ENCODE peak calls at places on chromosomes 16 and 17, in four cellular contexts. T, L, W and A are unnamed samples.
A peak's percentile ranks its signal among the peaks of the same experiment; 100 is the strongest.

GRCh38 chr17:77456951-77457548 is 316.3 kb downstream of the SEC14L1 start:
- DNase-seq in T (no peak), L (no peak), W (no peak), A (no peak)

GRCh38 chr16:3638916-3639644 is 15.4 kb upstream of the DNASE1 start:
- DNase-seq in T (no peak), L (no peak), W (no peak), A (no peak)

GRCh38 chr16:67000384-67001158 is 12.2 kb downstream of the CES4A start:
- DNase-seq in T (no peak), L (peak; percentile 60), W (peak; percentile 22), A (no peak)

GRCh38 chr16:69699915-69700314 is 26.4 kb downstream of the NQO1 start:
- DNase-seq in T (no peak), L (no peak), W (no peak), A (no peak)

GRCh38 chr17:45787044-45787443 is 2.9 kb downstream of the CRHR1 start:
- DNase-seq in T (no peak), L (no peak), W (no peak), A (no peak)

GRCh38 chr16:26396511-26397235 is 670.1 kb upstream of the C16orf82 start:
- DNase-seq in T (no peak), L (no peak), W (no peak), A (no peak)

GRCh38 chr17:37519241-37519985 is 29.7 kb downstream of the DUSP14 start:
- DNase-seq in T (no peak), L (no peak), W (no peak), A (peak; percentile 24)

GRCh38 chr17:37828313-37829124 is 83.7 kb upstream of the HNF1B start:
- DNase-seq in T (no peak), L (no peak), W (no peak), A (no peak)

GRCh38 chr16:82995927-82996441 is 369.2 kb downstream of the CDH13 start:
- DNase-seq in T (peak; percentile 32), L (peak; percentile 63), W (peak; percentile 33), A (peak; percentile 83)

GRCh38 chr17:13864551-13864950 is 204.8 kb upstream of the COX10 start:
- DNase-seq in T (no peak), L (no peak), W (no peak), A (peak; percentile 31)

GRCh38 chr17:57507828-57508227 is 237.3 kb downstream of the CCDC182 start:
- DNase-seq in T (no peak), L (no peak), W (no peak), A (no peak)

GRCh38 chr17:32253117-32253611 is 12.5 kb upstream of the RHBDL3 start:
- DNase-seq in T (no peak), L (peak; percentile 89), W (peak; percentile 77), A (peak; percentile 75)

GRCh38 chr16:17567455-17567854 is 96.7 kb upstream of the XYLT1 start:
- DNase-seq in T (no peak), L (no peak), W (no peak), A (no peak)

GRCh38 chr17:48604770-48605329 is at the start of gene HOXB6:
- DNase-seq in T (no peak), L (peak; percentile 93), W (no peak), A (no peak)

GRCh38 chr16:2500937-2501750 is 12.6 kb upstream of the ATP6V0C start:
- DNase-seq in T (peak; percentile 60), L (peak; percentile 89), W (peak; percentile 85), A (peak; percentile 79)

GRCh38 chr17:16190703-16191360 is 24.5 kb downstream of the NCOR1 start:
- DNase-seq in T (no peak), L (no peak), W (no peak), A (no peak)

GRCh38 chr17:40122466-40122943 is 734 bp downstream of the MSL1 start:
- DNase-seq in T (no peak), L (peak; percentile 58), W (peak; percentile 52), A (no peak)

GRCh38 chr16:6482861-6483530 is 849.6 kb upstream of the RBFOX1 start:
- DNase-seq in T (no peak), L (peak; percentile 7), W (no peak), A (no peak)

GRCh38 chr17:59431606-59432005 is 100.2 kb downstream of the YPEL2 start:
- DNase-seq in T (no peak), L (no peak), W (no peak), A (peak; percentile 53)

GRCh38 chr17:36869856-36870617 is 67.2 kb upstream of the LHX1 start:
- DNase-seq in T (no peak), L (no peak), W (no peak), A (peak; percentile 18)

GRCh38 chr17:40071720-40072480 is 9.1 kb downstream of the THRA start:
- DNase-seq in T (no peak), L (peak; percentile 85), W (peak; percentile 67), A (peak; percentile 44)

GRCh38 chr17:37558299-37558698 is 50.9 kb downstream of the SYNRG start:
- DNase-seq in T (no peak), L (no peak), W (no peak), A (no peak)

GRCh38 chr16:11181242-11181888 is 74.6 kb downstream of the SOCS1 start:
- DNase-seq in T (no peak), L (no peak), W (no peak), A (no peak)

GRCh38 chr17:74961657-74962360 is 10.8 kb downstream of the HID1 start:
- DNase-seq in T (peak; percentile 61), L (peak; percentile 95), W (peak; percentile 90), A (peak; percentile 90)

GRCh38 chr17:74963656-74964055 is 8.9 kb downstream of the HID1 start:
- DNase-seq in T (no peak), L (no peak), W (no peak), A (no peak)

GRCh38 chr17:74964246-74964761 is 8.3 kb downstream of the HID1 start:
- DNase-seq in T (no peak), L (no peak), W (no peak), A (no peak)

GRCh38 chr17:74960739-74961342 is 11.7 kb downstream of the HID1 start:
- DNase-seq in T (peak; percentile 6), L (peak; percentile 81), W (no peak), A (peak; percentile 14)

DNA sequence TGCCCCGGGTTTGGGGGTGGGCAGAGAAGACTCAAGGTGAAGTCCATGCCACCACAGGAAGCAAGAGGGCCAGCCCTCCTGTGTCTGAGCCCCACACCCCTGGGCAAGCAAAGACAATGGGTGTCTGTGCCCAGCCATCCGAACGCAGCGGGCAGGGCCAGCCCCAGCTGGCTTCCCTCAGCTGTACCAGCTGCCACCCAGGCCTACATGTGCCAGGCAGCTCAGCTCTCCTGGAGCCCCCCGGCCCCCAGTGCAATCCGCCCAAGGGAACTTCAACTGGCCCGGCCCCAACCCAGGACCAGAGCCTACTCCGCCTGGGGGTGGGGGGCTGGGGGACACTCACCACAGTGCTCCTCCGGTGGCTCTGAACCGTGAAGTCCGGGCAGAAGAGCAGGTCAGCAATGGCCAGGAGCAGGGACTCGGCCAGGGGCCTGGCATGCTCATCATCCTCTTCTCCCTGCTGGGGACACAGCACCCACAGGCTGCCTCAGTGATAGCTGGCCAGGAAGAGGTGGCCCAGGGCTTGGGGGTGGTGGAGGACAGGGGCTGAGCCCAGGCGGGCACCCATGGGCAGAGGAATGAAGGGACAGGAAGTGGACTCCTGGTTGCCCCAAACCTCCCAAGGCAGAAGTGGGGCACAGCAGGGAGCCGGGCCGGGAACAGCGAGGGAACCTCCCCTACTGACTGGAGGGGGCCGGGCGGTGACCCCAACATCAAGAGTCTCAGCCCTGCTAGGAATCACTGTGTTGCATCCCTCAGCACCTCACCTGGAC is 9.8 kb downstream of the HID1 start:
- DNase-seq in T (no peak), L (no peak), W (no peak), A (no peak)
- TF ChIP-seq CTCF in T (no peak), L (no peak), W (no peak), A (no peak)

GRCh38 chr16:68088130-68088972 is 3.2 kb downstream of the NFATC3 start:
- DNase-seq in T (no peak), L (no peak), W (no peak), A (no peak)

GRCh38 chr16:68089067-68089466 is 3.9 kb downstream of the NFATC3 start:
- DNase-seq in T (no peak), L (no peak), W (no peak), A (no peak)

GRCh38 chr16:68086336-68086821 is 1.2 kb downstream of the NFATC3 start:
- DNase-seq in T (no peak), L (no peak), W (no peak), A (peak; percentile 48)

GRCh38 chr16:68086860-68087268 is 1.7 kb downstream of the NFATC3 start:
- DNase-seq in T (no peak), L (no peak), W (no peak), A (peak; percentile 34)

DNA sequence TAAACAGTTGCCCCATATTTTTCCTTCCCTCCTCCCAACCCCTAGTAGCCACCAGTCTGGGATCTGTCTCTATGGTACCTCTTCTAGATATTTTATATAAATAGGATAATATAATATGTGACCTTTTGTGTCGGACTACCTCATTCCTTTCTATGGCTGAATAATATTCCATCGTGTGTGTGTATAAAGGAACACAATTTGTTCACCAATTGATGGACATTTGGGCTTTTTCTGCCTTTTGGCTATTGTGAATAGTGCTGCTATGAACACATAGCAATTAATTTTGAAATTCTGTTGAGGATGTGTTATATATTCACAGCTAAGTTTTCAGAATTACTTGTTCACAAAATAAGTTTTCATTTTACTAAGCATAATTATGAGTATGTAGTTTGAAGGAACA is 2.5 kb downstream of the NFATC3 start:
- DNase-seq in T (no peak), L (no peak), W (no peak), A (no peak)
- H3K4me3 ChIP-seq in T (no peak overlapping the region), L (no peak overlapping the region), W (peak overlapping the region; percentile 92), A (peak overlapping the region; percentile 11)

GRCh38 chr17:44077595-44077909 is 7.0 kb downstream of the G6PC3 start:
- DNase-seq in T (no peak), L (no peak), W (no peak), A (no peak)

GRCh38 chr17:44076716-44077594 is 6.4 kb downstream of the G6PC3 start:
- DNase-seq in T (no peak), L (no peak), W (no peak), A (no peak)

GRCh38 chr17:44075598-44076293 is 5.2 kb downstream of the G6PC3 start:
- DNase-seq in T (no peak), L (no peak), W (no peak), A (no peak)

GRCh38 chr17:44074231-44074910 is 3.8 kb downstream of the G6PC3 start:
- DNase-seq in T (no peak), L (no peak), W (no peak), A (no peak)

DNA sequence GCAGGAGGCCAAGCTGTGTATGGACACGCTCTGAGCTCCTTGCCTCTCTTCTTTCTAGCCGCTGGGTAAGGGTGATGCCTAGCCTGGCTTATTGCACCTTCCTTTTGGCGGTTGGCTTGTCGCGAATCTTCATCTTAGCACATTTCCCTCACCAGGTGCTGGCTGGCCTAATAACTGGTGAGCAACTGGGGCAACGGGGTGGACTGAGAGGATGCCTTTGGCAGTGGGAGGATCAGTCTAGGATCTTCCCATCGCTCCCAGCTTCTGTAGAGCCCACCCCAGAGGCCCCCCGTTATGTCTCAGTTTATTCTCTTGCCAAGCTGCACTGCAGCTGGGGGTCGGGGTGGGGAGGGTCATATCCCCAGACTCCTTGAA is 4.4 kb downstream of the G6PC3 start:
- DNase-seq in T (no peak), L (no peak), W (no peak), A (no peak)
- TF ChIP-seq CTCF in T (no peak), L (no peak), W (no peak), A (no peak)

GRCh38 chr16:56559109-56559508 is 5.8 kb upstream of the MT4 start:
- DNase-seq in T (no peak), L (no peak), W (no peak), A (no peak)

GRCh38 chr16:56558024-56558747 is 6.7 kb upstream of the MT4 start:
- DNase-seq in T (peak; percentile 8), L (no peak), W (no peak), A (peak; percentile 44)

GRCh38 chr16:56565023-56565477 is at the start of gene MT4:
- DNase-seq in T (no peak), L (no peak), W (no peak), A (no peak)

GRCh38 chr16:56561126-56561525 is 3.7 kb upstream of the MT4 start:
- DNase-seq in T (no peak), L (no peak), W (no peak), A (no peak)

GRCh38 chr16:56560447-56560846 is 4.4 kb upstream of the MT4 start:
- DNase-seq in T (no peak), L (no peak), W (no peak), A (no peak)
- H3K4me3 ChIP-seq in T (no peak overlapping the region), L (no peak overlapping the region), W (no peak overlapping the region), A (no peak overlapping the region)